ENCODE peak calls at places on chromosomes 11 and 22, in seven cellular contexts. B is cardiac fibroblast; Z is stimulated activated effector memory CD8-positive, alpha-beta T cell treated with anti-CD3 and anti-CD28 coated beads, Interleukin-12 subunit alpha, Interleukin-12 subunit beta, amount 100 ng/mL, for 72 hours; F is amniotic stem cell; G is anterior cingulate cortex; O is mucosa of gallbladder; X is NCI-H187 treated with DMSO at 0.1 percent for 48 hours. N is an unnamed sample.

GRCh38 chr11:29435421-29435820 is 581.4 kb downstream of the KCNA4 start:
- DNase-seq in X (no peak), G (no peak), B (peak), F (no peak), Z (no peak), O (no peak), N (no peak)

GRCh38 chr11:7632211-7632610 is 41.1 kb downstream of the CYB5R2 start:
- DNase-seq in G (no peak), B (no peak), X (no peak), Z (no peak), O (no peak), F (no peak), N (no peak)

GRCh38 chr11:11731311-11732083 is 109.7 kb upstream of the GALNT18 start:
- DNase-seq in G (peak), O (no peak), X (peak), Z (no peak), B (peak), F (no peak), N (peak)

GRCh38 chr11:6611092-6612007 is 666 bp downstream of the TAF10 start:
- DNase-seq in X (no peak), G (no peak), Z (peak), B (peak), F (no peak), O (no peak), N (no peak)

GRCh38 chr11:68380786-68381622 is 68.6 kb downstream of the LRP5 start:
- DNase-seq in B (peak), F (no peak), X (no peak), Z (no peak), O (no peak), G (no peak), N (no peak)

GRCh38 chr11:126062679-126063509 is at the start of gene CDON:
- DNase-seq in X (peak), B (peak), O (peak), G (peak), Z (peak), F (peak), N (peak)

GRCh38 chr11:127994736-127995135 is 592.6 kb downstream of the ETS1 start:
- DNase-seq in Z (no peak), B (peak), X (no peak), F (peak), G (no peak), O (no peak), N (peak)

GRCh38 chr22:48346311-48346710 is 1481.4 kb downstream of the BRD1 start:
- DNase-seq in Z (no peak), O (no peak), B (no peak), G (no peak), X (no peak), F (no peak), N (no peak)

GRCh38 chr22:42375982-42376381 is 56.2 kb downstream of the NFAM1 start:
- DNase-seq in Z (no peak), X (no peak), O (no peak), G (no peak), B (no peak), F (no peak), N (no peak)

N was measured in kidney epithelial cell.